ENCODE peak calls at places on chromosomes 3 and 15, in six cellular contexts. H is foreskin fibroblast, P is astrocyte of the spinal cord, J is Panc1, V is heart left ventricle, Z is keratinocyte. T is an unnamed sample.

GRCh38 chr15:66560856-66561525 is 4.8 kb downstream of the LCTL start:
- DNase-seq in Z (no peak), P (no peak), J (no peak), V (no peak), H (no peak), T (no peak)

GRCh38 chr3:184741798-184742675 is 30.2 kb upstream of the MAGEF1 start:
- DNase-seq in J (no peak), Z (no peak), P (no peak), V (no peak), H (no peak), T (no peak)

GRCh38 chr15:70142322-70143191 is 44.8 kb upstream of the TLE3 start:
- DNase-seq in J (no peak), V (peak; percentile 83), Z (no peak), H (peak; percentile 12), P (peak; percentile 72), T (no peak)

GRCh38 chr3:173214576-173214975 is 73.5 kb upstream of the SPATA16 start:
- DNase-seq in Z (no peak), J (no peak), H (no peak), V (no peak), P (no peak), T (no peak)

GRCh38 chr15:83714888-83715287 is 61.0 kb downstream of the ADAMTSL3 start:
- DNase-seq in V (no peak), Z (no peak), H (no peak), J (no peak), P (no peak), T (no peak)

GRCh38 chr3:59456852-59457485 is 407.1 kb upstream of the CFAP20DC start:
- DNase-seq in P (no peak), V (no peak), H (no peak), J (no peak), Z (no peak), T (peak; percentile 30)

GRCh38 chr3:104960579-104960978 is 406.1 kb upstream of the ALCAM start:
- DNase-seq in H (no peak), J (no peak), P (no peak), Z (no peak), V (no peak), T (no peak)

GRCh38 chr3:123907720-123908119 is 23.6 kb upstream of the MYLK start:
- DNase-seq in Z (no peak), H (no peak), V (no peak), P (no peak), J (no peak), T (no peak)

GRCh38 chr3:94234177-94234788 is 171.4 kb downstream of the NSUN3 start:
- DNase-seq in V (no peak), H (peak; percentile 0), J (peak; percentile 2), P (peak; percentile 63), Z (no peak), T (peak; percentile 12)

GRCh38 chr15:73752817-73753214 is 335 bp downstream of the INSYN1 start:
- DNase-seq in V (no peak), J (no peak), H (no peak), Z (no peak), P (no peak), T (no peak)

GRCh38 chr3:130699765-130700164 is 46.9 kb downstream of the PIK3R4 start:
- DNase-seq in H (no peak), J (no peak), V (no peak), P (no peak), Z (no peak), T (peak; percentile 36)

GRCh38 chr3:170418422-170419300 is at the start of gene CLDN11:
- DNase-seq in H (peak; percentile 77), P (peak; percentile 80), V (peak; percentile 41), J (no peak), Z (no peak), T (peak; percentile 54)

GRCh38 chr15:91142097-91142744 is 42.2 kb downstream of the SV2B start:
- DNase-seq in H (no peak), J (no peak), Z (no peak), P (no peak), V (no peak), T (peak; percentile 31)

GRCh38 chr15:38002883-38003477 is 68.5 kb downstream of the TMCO5A start:
- DNase-seq in P (peak; percentile 83), H (peak; percentile 69), V (peak; percentile 50), J (no peak), Z (peak; percentile 23), T (peak; percentile 37)

GRCh38 chr3:191775451-191776233 is 314.7 kb downstream of the PYDC2 start:
- DNase-seq in V (no peak), Z (no peak), H (no peak), J (no peak), P (peak; percentile 74), T (no peak)

GRCh38 chr15:69910511-69910910 is 187.2 kb downstream of the TLE3 start:
- DNase-seq in P (no peak), Z (no peak), H (no peak), V (no peak), J (no peak), T (no peak)

GRCh38 chr3:71225285-71225684 is 358.2 kb downstream of the FOXP1 start:
- DNase-seq in P (no peak), Z (no peak), H (no peak), J (no peak), V (no peak), T (no peak)

GRCh38 chr3:187807086-187807862 is 62.0 kb upstream of the BCL6 start:
- DNase-seq in J (no peak), V (no peak), Z (peak; percentile 77), P (peak; percentile 44), H (peak; percentile 48), T (no peak)

GRCh38 chr15:77186518-77187095 is 115.7 kb upstream of the TSPAN3 start:
- DNase-seq in Z (no peak), J (no peak), P (peak; percentile 52), H (peak; percentile 20), V (no peak), T (peak; percentile 15)

GRCh38 chr3:105473521-105474223 is 107.0 kb downstream of the ALCAM start:
- DNase-seq in H (peak; percentile 59), V (no peak), J (no peak), Z (no peak), P (peak; percentile 92), T (no peak)

GRCh38 chr15:65184305-65184943 is 718 bp downstream of the CLPX start:
- DNase-seq in H (peak; percentile 37), J (no peak), V (peak; percentile 59), Z (no peak), P (peak; percentile 57), T (peak; percentile 47)

DNA sequence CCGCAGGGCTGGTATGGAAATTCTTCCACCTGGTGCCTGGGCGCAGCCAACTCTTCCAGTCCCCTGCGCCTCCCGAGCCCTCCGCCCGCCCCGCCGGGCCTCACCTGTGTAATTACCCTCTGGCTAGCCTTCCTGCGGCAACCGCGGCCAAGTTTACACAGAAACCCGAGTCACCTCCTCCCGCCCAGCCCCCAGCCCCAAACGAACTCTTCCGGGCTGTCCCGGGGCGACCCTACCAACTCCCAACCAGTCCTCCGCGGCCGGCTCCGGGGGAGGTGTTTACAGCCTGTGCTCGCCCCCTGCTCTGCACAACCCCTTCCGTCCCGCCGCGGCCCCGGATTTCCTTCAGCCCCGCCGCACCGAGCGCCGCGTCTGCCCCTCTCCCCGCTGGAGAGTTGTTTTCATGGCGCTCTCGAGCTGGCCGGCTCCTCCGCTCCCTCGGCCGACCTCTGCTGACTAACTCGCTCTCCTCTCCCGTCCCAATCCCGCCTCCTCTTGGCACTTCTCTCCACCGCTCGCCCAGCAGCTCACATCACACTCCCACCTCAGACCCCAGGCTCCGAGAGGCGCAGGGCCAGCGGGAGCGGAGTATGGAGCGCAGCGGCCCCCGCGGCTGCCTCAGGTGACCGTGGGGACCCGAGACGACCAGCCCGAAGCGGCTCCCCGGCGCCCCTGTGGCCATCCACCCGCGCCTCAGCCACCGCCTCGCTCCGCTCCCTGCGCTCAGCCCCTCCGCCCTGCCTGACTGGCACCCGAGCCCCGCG is 538 bp downstream of the ATOSA start:
- DNase-seq in J (no peak), V (peak; percentile 75), Z (no peak), H (peak; percentile 48), P (peak; percentile 69), T (peak; percentile 42)
- TF ChIP-seq CTCF in J (no peak), V (no peak), Z (peak; percentile 17), H (peak; percentile 4), P (peak; percentile 12), T (no peak)

GRCh38 chr15:35697549-35698299 is 151.8 kb upstream of the DPH6 start:
- DNase-seq in V (peak; percentile 36), H (no peak), P (peak; percentile 59), J (no peak), Z (no peak), T (no peak)
- TF ChIP-seq CTCF in V (no peak), H (no peak), P (no peak), J (peak; percentile 11), Z (peak; percentile 13), T (no peak)

GRCh38 chr3:52645549-52645948 is 40.2 kb downstream of the PBRM1 start:
- DNase-seq in H (no peak), P (no peak), Z (no peak), J (no peak), V (no peak), T (no peak)

GRCh38 chr3:52655895-52656294 is 29.8 kb downstream of the PBRM1 start:
- DNase-seq in P (no peak), V (no peak), H (no peak), Z (no peak), J (no peak), T (no peak)

GRCh38 chr3:52649461-52650210 is 36.1 kb downstream of the PBRM1 start:
- DNase-seq in Z (no peak), V (no peak), P (no peak), J (no peak), H (peak; percentile 24), T (no peak)

GRCh38 chr3:52651592-52651991 is 34.1 kb downstream of the PBRM1 start:
- DNase-seq in Z (no peak), P (no peak), J (no peak), H (no peak), V (no peak), T (no peak)

DNA sequence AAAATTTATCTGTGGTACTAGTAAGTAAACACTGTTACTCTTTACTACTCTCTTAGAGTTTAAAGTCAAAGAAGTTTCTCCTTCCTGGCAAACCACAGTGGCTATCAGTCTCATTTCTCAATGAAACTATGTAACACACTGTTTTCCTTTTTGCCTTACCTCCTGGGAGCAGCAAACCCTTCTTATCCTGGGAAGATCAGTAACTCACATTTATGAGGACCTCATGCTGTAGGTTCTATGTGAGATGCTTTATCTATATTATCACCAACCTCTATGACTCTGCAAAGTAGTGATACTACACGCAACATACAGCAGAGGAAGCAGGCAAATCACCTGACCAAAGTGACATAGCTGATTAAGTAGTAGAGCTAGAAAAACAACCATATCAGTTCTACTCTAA is 35.3 kb downstream of the PBRM1 start:
- DNase-seq in V (no peak), P (no peak), Z (no peak), H (no peak), J (no peak), T (no peak)
- TF ChIP-seq CTCF in V (no peak), P (no peak), Z (no peak), H (no peak), J (no peak), T (no peak)

DNA sequence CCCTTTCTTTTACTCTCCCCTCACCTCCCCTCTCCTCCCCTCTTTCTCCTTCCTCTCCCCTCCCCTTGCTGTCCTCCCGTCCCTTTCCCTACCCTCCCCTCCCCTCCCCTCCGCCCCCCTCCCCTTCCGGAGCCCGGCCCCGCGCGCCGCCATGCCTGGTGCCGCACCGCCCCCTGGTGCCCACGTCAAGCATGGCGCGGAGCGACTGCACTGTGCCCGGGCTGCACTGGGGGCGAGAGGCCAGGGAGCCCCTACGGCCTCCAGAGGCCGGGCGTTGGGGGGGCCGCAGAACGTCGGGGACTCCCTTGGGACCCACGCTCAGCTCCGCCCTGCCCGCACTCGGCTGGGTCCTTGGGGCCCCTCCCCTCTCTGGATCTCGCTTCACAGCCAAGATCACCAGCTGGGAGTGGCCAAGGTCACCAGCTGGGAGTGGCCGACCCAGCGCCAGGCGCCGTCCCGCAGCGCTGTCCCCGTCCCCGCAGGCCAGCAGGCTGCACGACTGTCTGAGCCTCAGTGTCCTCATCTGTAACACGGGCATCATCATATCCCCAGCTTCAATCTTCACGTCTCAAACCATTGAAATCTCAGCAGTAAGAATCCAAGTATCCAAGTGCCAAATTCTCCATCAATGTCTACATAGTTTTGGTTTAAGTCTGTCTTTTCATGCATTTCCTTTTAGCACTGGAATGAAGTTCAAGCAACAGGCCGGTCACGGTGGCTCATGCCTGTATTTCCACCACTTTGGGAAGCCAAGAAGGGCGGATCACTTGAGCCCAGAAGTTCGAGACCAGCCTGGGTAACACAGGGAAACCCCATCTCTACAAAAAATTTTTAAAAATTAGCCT is 42.5 kb downstream of the TPRA1 start:
- DNase-seq in H (peak; percentile 28), Z (no peak), J (peak; percentile 17), V (peak; percentile 81), P (peak; percentile 53), T (peak; percentile 87)
- TF ChIP-seq CTCF in H (peak; percentile 71), Z (peak; percentile 85), J (peak; percentile 98), V (peak; percentile 89), P (peak; percentile 70), T (peak; percentile 87)

T was measured in GM13977.